ENCODE peak calls at places on chromosomes 5 and 9, in four cellular contexts. Q is A549, I is WTC11, B is K562. M is an unnamed sample.
A peak's percentile ranks its signal among the peaks of the same experiment; 100 is the strongest.

GRCh38 chr9:131418143-131419028 is 24.5 kb downstream of the PRRC2B start:
- DNase-seq in Q (no peak), I (no peak), B (no peak), M (no peak)

GRCh38 chr9:4328723-4329122 is 28.9 kb upstream of the GLIS3 start:
- DNase-seq in Q (no peak), I (no peak), B (no peak), M (no peak)

GRCh38 chr9:33239922-33240321 is at the start of gene SPINK4:
- DNase-seq in Q (no peak), I (no peak), B (peak; percentile 86), M (peak; percentile 28)

GRCh38 chr5:94540856-94541494 is 77.4 kb downstream of the KIAA0825 start:
- DNase-seq in Q (no peak), I (no peak), B (no peak), M (no peak)

GRCh38 chr9:38432922-38433510 is 8.8 kb upstream of the IGFBPL1 start:
- DNase-seq in Q (peak; percentile 60), I (no peak), B (no peak), M (peak; percentile 43)

GRCh38 chr5:153893809-153894208 is 144.9 kb downstream of the FAM114A2 start:
- DNase-seq in Q (no peak), I (no peak), B (peak; percentile 20), M (no peak)

GRCh38 chr9:91847576-91847975 is 102.5 kb downstream of the ROR2 start:
- DNase-seq in Q (no peak), I (no peak), B (no peak), M (no peak)

GRCh38 chr5:93845376-93845775 is 104.0 kb upstream of the POU5F2 start:
- DNase-seq in Q (no peak), I (no peak), B (no peak), M (no peak)

GRCh38 chr5:172833691-172834569 is at the start of gene ERGIC1:
- DNase-seq in Q (peak; percentile 84), I (peak; percentile 80), B (peak; percentile 96), M (peak; percentile 64)

GRCh38 chr9:114898741-114899140 is 31.6 kb downstream of the TNFSF8 start:
- DNase-seq in Q (no peak), I (no peak), B (no peak), M (no peak)

GRCh38 chr5:56763711-56764466 is 51.5 kb upstream of the MAP3K1 start:
- DNase-seq in Q (no peak), I (no peak), B (no peak), M (peak; percentile 26)

GRCh38 chr5:180596668-180597231 is 5.5 kb upstream of the SCGB3A1 start:
- DNase-seq in Q (no peak), I (peak; percentile 4), B (no peak), M (no peak)

GRCh38 chr5:180594311-180595045 is 3.2 kb upstream of the SCGB3A1 start:
- DNase-seq in Q (no peak), I (no peak), B (peak; percentile 80), M (no peak)

GRCh38 chr5:180596115-180596667 is 4.9 kb upstream of the SCGB3A1 start:
- DNase-seq in Q (no peak), I (peak; percentile 6), B (no peak), M (no peak)

GRCh38 chr5:180595046-180595379 is 3.7 kb upstream of the SCGB3A1 start:
- DNase-seq in Q (no peak), I (no peak), B (no peak), M (no peak)

GRCh38 chr5:180595381-180596114 is 4.2 kb upstream of the SCGB3A1 start:
- DNase-seq in Q (no peak), I (no peak), B (no peak), M (no peak)
- TF ChIP-seq HMGXB4 in Q (no peak), I (no peak), B (no peak), M (no peak)

GRCh38 chr5:51908215-51908614 is 525.0 kb downstream of the ISL1 start:
- DNase-seq in Q (no peak), I (no peak), B (no peak), M (no peak)

GRCh38 chr5:51902512-51902911 is 519.3 kb downstream of the ISL1 start:
- DNase-seq in Q (no peak), I (no peak), B (no peak), M (no peak)
- TF ChIP-seq HMGXB4 in Q (no peak), I (no peak), B (no peak), M (no peak)

GRCh38 chr5:122693963-122694362 is 80.9 kb upstream of the SNX2 start:
- DNase-seq in Q (no peak), I (no peak), B (no peak), M (no peak)
- TF ChIP-seq HMGXB4 in Q (no peak), I (no peak), B (no peak), M (no peak)

GRCh38 chr5:80376557-80376956 is 31.3 kb upstream of the ZFYVE16 start:
- DNase-seq in Q (no peak), I (no peak), B (no peak), M (no peak)

GRCh38 chr5:80387063-80387768 is 20.6 kb upstream of the ZFYVE16 start:
- DNase-seq in Q (no peak), I (no peak), B (no peak), M (no peak)

DNA sequence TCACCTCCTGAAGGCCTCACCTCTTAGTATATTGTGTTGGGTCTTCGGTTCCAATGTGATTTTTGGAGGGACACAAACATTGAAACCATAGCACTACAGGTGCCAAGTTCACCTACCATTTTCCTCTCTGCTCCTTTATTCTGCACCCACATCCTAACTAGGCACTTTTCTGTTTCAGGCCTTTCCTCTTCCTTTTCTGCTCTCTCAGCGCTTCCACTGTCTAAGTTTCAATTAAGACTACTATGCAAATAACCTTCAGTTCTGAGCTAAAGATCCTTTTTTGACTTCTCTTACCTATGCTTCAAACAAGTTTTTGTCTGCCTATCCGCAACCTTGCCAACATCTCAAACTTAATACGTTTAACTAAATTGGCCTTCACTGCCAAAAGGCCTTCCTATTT is 25.4 kb upstream of the ZFYVE16 start:
- DNase-seq in Q (no peak), I (no peak), B (no peak), M (no peak)
- TF ChIP-seq HMGXB4 in Q (no peak), I (no peak), B (no peak), M (no peak)

M was measured in HepG2.